ENCODE peak calls at places on chromosomes 12 and 14, in seven cellular contexts. E is H1, C is K562, L is GM12878, S is HepG2, T is SK-N-SH, U is GM12892. Y is an unnamed sample.
A peak's percentile ranks its signal among the peaks of the same experiment; 100 is the strongest.

GRCh38 chr12:47419500-47419899 is 286.3 kb downstream of the RPAP3 start:
- DNase-seq in E (no peak), C (no peak), L (no peak), S (no peak), T (no peak), U (no peak), Y (no peak)

GRCh38 chr14:101076451-101077220 is 173.1 kb upstream of the RTL1 start:
- DNase-seq in E (no peak), C (no peak), L (no peak), S (no peak), T (peak; percentile 30), U (no peak), Y (no peak)

GRCh38 chr14:81269100-81269978 is 48.6 kb upstream of the GTF2A1 start:
- DNase-seq in E (no peak), C (peak; percentile 61), L (peak; percentile 26), S (peak; percentile 70), T (peak; percentile 74), U (peak; percentile 17), Y (peak; percentile 32)

GRCh38 chr12:55728932-55729591 is at the start of gene CD63:
- DNase-seq in E (peak; percentile 85), C (peak; percentile 96), L (no peak), S (peak; percentile 56), T (peak; percentile 93), U (peak; percentile 93), Y (peak; percentile 94)

GRCh38 chr12:44019118-44019517 is 183.2 kb downstream of the TMEM117 start:
- DNase-seq in E (no peak), C (no peak), L (no peak), S (no peak), T (no peak), U (no peak), Y (no peak)

GRCh38 chr14:51607677-51608076 is 44.0 kb upstream of the FRMD6 start:
- DNase-seq in E (no peak), C (no peak), L (no peak), S (no peak), T (no peak), U (no peak), Y (no peak)

GRCh38 chr14:37056473-37056872 is 115.9 kb downstream of the SLC25A21 start:
- DNase-seq in E (no peak), C (no peak), L (no peak), S (no peak), T (no peak), U (no peak), Y (no peak)

GRCh38 chr12:63480186-63480585 is 188.1 kb downstream of the DPY19L2 start:
- DNase-seq in E (no peak), C (no peak), L (no peak), S (no peak), T (no peak), U (no peak), Y (no peak)

GRCh38 chr14:32826404-32827082 is 112.1 kb upstream of the NPAS3 start:
- DNase-seq in E (no peak), C (no peak), L (no peak), S (no peak), T (peak; percentile 25), U (no peak), Y (no peak)

DNA sequence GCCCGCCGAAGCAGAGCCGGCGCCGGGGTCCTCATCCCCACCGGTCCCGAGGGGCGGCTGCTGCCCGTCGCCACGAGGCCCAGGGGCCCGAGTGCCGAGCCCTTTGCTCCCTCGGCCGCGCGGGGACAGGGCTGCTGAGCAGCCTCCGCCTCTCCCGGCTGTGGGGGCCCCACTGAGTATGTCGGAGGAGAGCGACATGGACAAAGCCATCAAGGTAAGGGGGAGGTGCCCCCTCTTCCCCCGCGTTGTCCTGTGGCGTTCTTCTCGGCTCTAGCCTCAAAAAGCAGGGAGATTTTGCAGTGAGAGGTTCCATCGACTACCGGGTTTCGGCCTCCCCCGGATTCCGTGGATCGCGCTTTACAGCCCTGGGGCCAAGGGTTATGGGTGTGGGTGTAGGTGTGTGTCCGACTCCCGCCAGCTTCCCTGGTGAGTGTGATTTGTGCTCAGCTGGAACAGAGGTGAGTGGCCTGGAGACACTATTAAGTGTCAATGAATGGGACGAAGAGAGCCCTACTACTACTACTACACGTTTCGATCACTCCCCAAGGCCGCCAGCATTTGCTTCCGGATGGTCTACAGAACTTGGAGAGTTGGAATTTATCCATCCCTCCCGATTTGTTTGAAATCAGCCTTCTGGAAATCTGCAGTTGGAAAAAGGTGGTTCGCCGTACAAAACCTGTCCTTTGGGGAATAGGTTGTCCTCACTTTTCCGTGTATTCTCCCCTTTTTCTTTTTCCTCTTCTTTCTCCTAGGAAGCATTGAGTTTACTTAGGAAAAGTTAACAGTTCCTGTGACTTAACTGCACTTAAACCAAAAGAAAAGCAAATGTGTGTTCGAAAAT is 748 bp downstream of the MAPKAPK5 start:
- DNase-seq in E (no peak), C (no peak), L (no peak), S (peak; percentile 18), T (no peak), U (no peak), Y (no peak)
- TF ChIP-seq TAF1 in E (no peak), C (no peak), L (no peak), S (no peak), T (no peak), U (no peak), Y (no peak)

DNA sequence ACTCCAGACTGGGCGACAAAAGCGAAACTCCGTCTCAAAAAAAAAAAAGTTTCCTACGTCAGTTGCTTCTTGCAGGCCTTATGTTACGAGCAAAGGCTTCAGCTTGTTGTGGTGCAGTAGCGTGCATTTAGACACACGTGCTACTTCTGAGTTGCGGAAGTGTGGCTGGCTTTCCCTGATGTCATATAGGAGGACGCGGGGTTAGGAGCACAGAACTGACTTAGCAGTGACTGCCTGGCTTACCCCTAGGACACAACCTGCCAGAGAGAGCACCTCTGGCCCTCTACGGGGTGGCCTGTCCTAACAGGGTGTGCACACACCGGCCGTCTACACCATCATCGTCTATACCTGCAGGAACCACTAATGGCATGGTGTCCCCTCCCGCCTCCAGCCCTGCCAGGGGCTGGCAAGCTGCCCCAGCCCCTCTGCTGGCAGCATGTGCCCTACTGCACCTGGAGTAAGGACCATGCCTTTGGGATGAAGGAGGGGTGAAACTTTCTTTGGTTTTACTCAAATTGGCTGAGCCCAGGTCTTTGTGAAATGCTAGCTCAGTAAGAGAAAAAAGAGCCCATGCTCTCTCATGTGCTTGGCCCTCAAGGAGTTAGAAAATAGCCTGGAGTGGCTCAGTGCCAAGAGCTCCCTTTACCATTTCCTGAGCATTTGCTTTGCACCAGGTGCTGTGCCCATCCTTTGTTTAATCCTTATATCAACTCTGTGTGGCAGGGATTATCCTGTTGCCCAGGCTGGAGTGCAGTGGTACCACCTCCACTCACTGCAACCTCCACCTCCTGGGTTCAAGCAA is 1.7 kb upstream of the GPR68 start:
- DNase-seq in E (no peak), C (no peak), L (no peak), S (no peak), T (no peak), U (no peak), Y (no peak)
- TF ChIP-seq POLR2AphosphoS5 in E (no peak), C (no peak), L (no peak), S (no peak), T (no peak), U (no peak), Y (no peak)

GRCh38 chr12:80019691-80020090 is 79.6 kb upstream of the OTOGL start:
- DNase-seq in E (no peak), C (no peak), L (no peak), S (no peak), T (no peak), U (no peak), Y (no peak)

GRCh38 chr12:80031229-80031628 is 68.1 kb upstream of the OTOGL start:
- DNase-seq in E (no peak), C (no peak), L (no peak), S (no peak), T (no peak), U (no peak), Y (no peak)

GRCh38 chr12:80025638-80026037 is 73.7 kb upstream of the OTOGL start:
- DNase-seq in E (no peak), C (no peak), L (no peak), S (no peak), T (no peak), U (no peak), Y (no peak)
- TF ChIP-seq TAF1 in E (no peak), C (no peak), L (no peak), S (no peak), T (no peak), U (no peak), Y (no peak)

GRCh38 chr12:89350661-89351488 is 1.4 kb downstream of the DUSP6 start:
- DNase-seq in E (no peak), C (no peak), L (no peak), S (no peak), T (no peak), U (no peak), Y (peak; percentile 9)
- TF ChIP-seq POLR2AphosphoS5 in E (no peak), C (no peak), L (no peak), S (peak; percentile 52), T (no peak), U (no peak), Y (no peak)

GRCh38 chr12:51819851-51820720 is 28.4 kb downstream of the FIGNL2 start:
- DNase-seq in E (no peak), C (no peak), L (no peak), S (no peak), T (peak; percentile 54), U (no peak), Y (peak; percentile 6)
- TF ChIP-seq TAF1 in E (no peak), C (no peak), L (no peak), S (no peak), T (no peak), U (no peak), Y (no peak)

DNA sequence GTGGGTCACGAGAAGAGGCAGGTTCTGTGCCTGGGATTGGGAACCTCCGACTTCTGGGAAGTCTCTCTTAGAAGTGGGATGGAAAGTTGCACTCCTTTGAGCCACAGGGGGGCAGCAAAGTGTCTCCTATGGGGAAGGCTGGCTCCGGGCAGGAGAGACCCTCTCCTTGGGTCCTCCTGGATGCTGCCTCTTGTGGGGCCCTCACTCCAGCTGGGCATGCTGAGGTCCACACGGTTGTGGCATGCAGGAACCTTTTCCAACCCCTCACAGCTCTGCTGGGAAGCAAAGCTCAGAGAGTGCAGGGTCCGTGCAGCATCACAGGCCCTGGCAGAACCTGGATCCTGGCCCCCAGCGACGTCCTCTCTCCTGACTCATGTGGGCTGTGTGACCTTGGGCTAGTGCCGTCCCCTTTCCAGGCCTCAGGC is 17.4 kb downstream of the SDSL start:
- DNase-seq in E (peak; percentile 89), C (peak; percentile 77), L (no peak), S (peak; percentile 40), T (peak; percentile 80), U (no peak), Y (no peak)
- TF ChIP-seq POLR2AphosphoS5 in E (no peak), C (no peak), L (no peak), S (no peak), T (no peak), U (no peak), Y (no peak)

GRCh38 chr12:67509987-67510386 is 138.6 kb upstream of the DYRK2 start:
- DNase-seq in E (no peak), C (no peak), L (no peak), S (no peak), T (no peak), U (no peak), Y (no peak)
- TF ChIP-seq TAF1 in E (no peak), C (no peak), L (no peak), S (no peak), T (no peak), U (no peak), Y (no peak)

DNA sequence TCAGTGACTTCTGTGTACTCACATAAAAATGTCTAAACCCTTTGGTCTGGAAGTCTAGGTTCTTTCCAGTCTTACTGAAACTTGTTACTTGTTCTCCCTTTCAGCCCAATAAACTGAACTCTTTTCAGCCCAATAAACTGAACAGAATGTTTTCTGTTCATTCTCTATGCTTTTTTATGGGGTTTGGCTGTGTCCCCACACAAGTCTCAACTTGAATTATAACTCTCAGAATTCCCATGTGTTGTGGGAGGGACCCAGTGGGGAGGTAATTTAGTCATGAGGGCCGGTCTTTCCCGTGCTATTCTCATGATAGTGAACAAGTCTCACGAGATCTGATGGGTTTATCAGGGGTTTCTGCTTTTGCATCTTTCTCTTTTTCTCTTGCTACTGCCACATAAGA is 15.0 kb upstream of the NEDD1 start:
- DNase-seq in E (no peak), C (no peak), L (no peak), S (no peak), T (no peak), U (no peak), Y (no peak)
- TF ChIP-seq POLR2AphosphoS5 in E (no peak), C (no peak), L (no peak), S (no peak), T (no peak), U (no peak), Y (no peak)

Y was measured in GM12891.